ENCODE peak calls at places on chromosomes 1 and 21, in eight cellular contexts. One of them, this sample, is unnamed.
A peak's percentile ranks its signal among the peaks of the same experiment; 100 is the strongest.

GRCh38 chr1:39130297-39130696 is 74.2 kb upstream of the MACF1 start:
- DNase-seq in natural killer cell: no peak
- DNase-seq in Right ventricle myocardium inferior: no peak
- DNase-seq in GM10248: no peak
- DNase-seq in iPS-NIHi11: no peak
- DNase-seq in HT1080: peak; percentile 96
- DNase-seq in activated T-cell treated with anti-CD3 and anti-CD28 coated beads for 1 hour: no peak
- DNase-seq in astrocyte of the spinal cord: peak; percentile 87
- DNase-seq in this sample: no peak

GRCh38 chr1:29939086-29939485 is 702.8 kb downstream of the PTPRU start:
- DNase-seq in HT1080: no peak
- DNase-seq in natural killer cell: no peak
- DNase-seq in iPS-NIHi11: no peak
- DNase-seq in GM10248: no peak
- DNase-seq in activated T-cell treated with anti-CD3 and anti-CD28 coated beads for 1 hour: no peak
- DNase-seq in Right ventricle myocardium inferior: no peak
- DNase-seq in astrocyte of the spinal cord: no peak
- DNase-seq in this sample: no peak

GRCh38 chr21:45788635-45789506 is 145.3 kb downstream of the PCBP3 start:
- DNase-seq in natural killer cell: no peak
- DNase-seq in GM10248: no peak
- DNase-seq in Right ventricle myocardium inferior: no peak
- DNase-seq in astrocyte of the spinal cord: no peak
- DNase-seq in iPS-NIHi11: no peak
- DNase-seq in HT1080: no peak
- DNase-seq in activated T-cell treated with anti-CD3 and anti-CD28 coated beads for 1 hour: no peak
- DNase-seq in this sample: no peak

GRCh38 chr1:117825414-117825813 is 104.0 kb downstream of the GDAP2 start:
- DNase-seq in activated T-cell treated with anti-CD3 and anti-CD28 coated beads for 1 hour: no peak
- DNase-seq in astrocyte of the spinal cord: no peak
- DNase-seq in HT1080: no peak
- DNase-seq in natural killer cell: no peak
- DNase-seq in GM10248: no peak
- DNase-seq in iPS-NIHi11: no peak
- DNase-seq in Right ventricle myocardium inferior: no peak
- DNase-seq in this sample: no peak

GRCh38 chr1:220742520-220742919 is 5.6 kb upstream of the MTARC2 start:
- DNase-seq in iPS-NIHi11: no peak
- DNase-seq in HT1080: no peak
- DNase-seq in GM10248: no peak
- DNase-seq in astrocyte of the spinal cord: no peak
- DNase-seq in Right ventricle myocardium inferior: no peak
- DNase-seq in natural killer cell: no peak
- DNase-seq in activated T-cell treated with anti-CD3 and anti-CD28 coated beads for 1 hour: no peak
- DNase-seq in this sample: no peak

GRCh38 chr1:216812966-216813365 is 89.7 kb upstream of the ESRRG start:
- DNase-seq in iPS-NIHi11: no peak
- DNase-seq in natural killer cell: no peak
- DNase-seq in Right ventricle myocardium inferior: no peak
- DNase-seq in HT1080: peak; percentile 71
- DNase-seq in GM10248: no peak
- DNase-seq in astrocyte of the spinal cord: peak; percentile 7
- DNase-seq in activated T-cell treated with anti-CD3 and anti-CD28 coated beads for 1 hour: no peak
- DNase-seq in this sample: no peak

GRCh38 chr1:44084998-44085675 is 33.5 kb upstream of the KLF17 start:
- DNase-seq in activated T-cell treated with anti-CD3 and anti-CD28 coated beads for 1 hour: no peak
- DNase-seq in GM10248: no peak
- DNase-seq in astrocyte of the spinal cord: peak; percentile 72
- DNase-seq in Right ventricle myocardium inferior: no peak
- DNase-seq in natural killer cell: no peak
- DNase-seq in iPS-NIHi11: no peak
- DNase-seq in HT1080: peak; percentile 92
- DNase-seq in this sample: no peak

GRCh38 chr1:194277927-194278326 is 1091.5 kb upstream of the B3GALT2 start:
- DNase-seq in natural killer cell: no peak
- DNase-seq in HT1080: no peak
- DNase-seq in astrocyte of the spinal cord: no peak
- DNase-seq in GM10248: no peak
- DNase-seq in Right ventricle myocardium inferior: no peak
- DNase-seq in iPS-NIHi11: no peak
- DNase-seq in activated T-cell treated with anti-CD3 and anti-CD28 coated beads for 1 hour: no peak
- DNase-seq in this sample: no peak

GRCh38 chr21:31446206-31446900 is 102.3 kb upstream of the TIAM1 start:
- DNase-seq in GM10248: no peak
- DNase-seq in astrocyte of the spinal cord: no peak
- DNase-seq in Right ventricle myocardium inferior: no peak
- DNase-seq in HT1080: no peak
- DNase-seq in iPS-NIHi11: no peak
- DNase-seq in activated T-cell treated with anti-CD3 and anti-CD28 coated beads for 1 hour: peak; percentile 25
- DNase-seq in natural killer cell: peak; percentile 28
- DNase-seq in this sample: no peak

GRCh38 chr1:44632511-44633072 is 41.7 kb downstream of the TMEM53 start:
- DNase-seq in astrocyte of the spinal cord: no peak
- DNase-seq in natural killer cell: no peak
- DNase-seq in GM10248: no peak
- DNase-seq in HT1080: peak; percentile 21
- DNase-seq in Right ventricle myocardium inferior: no peak
- DNase-seq in iPS-NIHi11: peak; percentile 53
- DNase-seq in activated T-cell treated with anti-CD3 and anti-CD28 coated beads for 1 hour: no peak
- DNase-seq in this sample: no peak

GRCh38 chr1:169511339-169512028 is 25.7 kb upstream of the SLC19A2 start:
- DNase-seq in iPS-NIHi11: no peak
- DNase-seq in natural killer cell: no peak
- DNase-seq in activated T-cell treated with anti-CD3 and anti-CD28 coated beads for 1 hour: no peak
- DNase-seq in HT1080: peak; percentile 67
- DNase-seq in GM10248: no peak
- DNase-seq in astrocyte of the spinal cord: peak; percentile 84
- DNase-seq in Right ventricle myocardium inferior: no peak
- DNase-seq in this sample: no peak

GRCh38 chr1:32892368-32893197 is 6.3 kb downstream of the HPCA start:
- DNase-seq in Right ventricle myocardium inferior: no peak
- DNase-seq in activated T-cell treated with anti-CD3 and anti-CD28 coated beads for 1 hour: no peak
- DNase-seq in astrocyte of the spinal cord: no peak
- DNase-seq in HT1080: no peak
- DNase-seq in natural killer cell: peak; percentile 45
- DNase-seq in GM10248: peak; percentile 63
- DNase-seq in iPS-NIHi11: peak; percentile 95
- DNase-seq in this sample: no peak

GRCh38 chr1:107637101-107637500 is 327.9 kb downstream of the VAV3 start:
- DNase-seq in HT1080: peak; percentile 65
- DNase-seq in Right ventricle myocardium inferior: no peak
- DNase-seq in astrocyte of the spinal cord: no peak
- DNase-seq in natural killer cell: no peak
- DNase-seq in GM10248: no peak
- DNase-seq in iPS-NIHi11: no peak
- DNase-seq in activated T-cell treated with anti-CD3 and anti-CD28 coated beads for 1 hour: no peak
- DNase-seq in this sample: no peak

GRCh38 chr1:231021540-231022031 is 18.5 kb downstream of the FAM89A start:
- DNase-seq in activated T-cell treated with anti-CD3 and anti-CD28 coated beads for 1 hour: no peak
- DNase-seq in natural killer cell: no peak
- DNase-seq in GM10248: no peak
- DNase-seq in HT1080: peak; percentile 24
- DNase-seq in Right ventricle myocardium inferior: no peak
- DNase-seq in astrocyte of the spinal cord: peak; percentile 23
- DNase-seq in iPS-NIHi11: no peak
- DNase-seq in this sample: peak; percentile 53

GRCh38 chr1:245085508-245086095 is 69.2 kb upstream of the KIF26B start:
- DNase-seq in iPS-NIHi11: no peak
- DNase-seq in GM10248: peak; percentile 34
- DNase-seq in astrocyte of the spinal cord: peak; percentile 95
- DNase-seq in HT1080: peak; percentile 96
- DNase-seq in activated T-cell treated with anti-CD3 and anti-CD28 coated beads for 1 hour: no peak
- DNase-seq in natural killer cell: no peak
- DNase-seq in Right ventricle myocardium inferior: no peak
- DNase-seq in this sample: no peak

GRCh38 chr1:31483012-31483946 is 70.3 kb downstream of the SERINC2 start:
- DNase-seq in activated T-cell treated with anti-CD3 and anti-CD28 coated beads for 1 hour: no peak
- DNase-seq in Right ventricle myocardium inferior: no peak
- DNase-seq in HT1080: peak; percentile 46
- DNase-seq in GM10248: peak; percentile 59
- DNase-seq in astrocyte of the spinal cord: peak; percentile 53
- DNase-seq in natural killer cell: no peak
- DNase-seq in iPS-NIHi11: no peak
- DNase-seq in this sample: no peak

GRCh38 chr1:84996846-84997666 is at the start of gene MCOLN2:
- DNase-seq in iPS-NIHi11: peak; percentile 84
- DNase-seq in HT1080: peak; percentile 36
- DNase-seq in GM10248: peak; percentile 88
- DNase-seq in natural killer cell: no peak
- DNase-seq in astrocyte of the spinal cord: no peak
- DNase-seq in Right ventricle myocardium inferior: peak; percentile 67
- DNase-seq in activated T-cell treated with anti-CD3 and anti-CD28 coated beads for 1 hour: peak; percentile 28
- DNase-seq in this sample: no peak

GRCh38 chr1:191371626-191372025 is 786.6 kb upstream of the RGS18 start:
- DNase-seq in Right ventricle myocardium inferior: no peak
- DNase-seq in GM10248: no peak
- DNase-seq in natural killer cell: no peak
- DNase-seq in astrocyte of the spinal cord: peak; percentile 16
- DNase-seq in HT1080: no peak
- DNase-seq in activated T-cell treated with anti-CD3 and anti-CD28 coated beads for 1 hour: no peak
- DNase-seq in iPS-NIHi11: no peak
- DNase-seq in this sample: no peak

GRCh38 chr1:17564458-17565393 is 25.2 kb downstream of the ARHGEF10L start:
- DNase-seq in GM10248: no peak
- DNase-seq in iPS-NIHi11: no peak
- DNase-seq in Right ventricle myocardium inferior: peak; percentile 55
- DNase-seq in natural killer cell: no peak
- DNase-seq in astrocyte of the spinal cord: peak; percentile 26
- DNase-seq in HT1080: no peak
- DNase-seq in activated T-cell treated with anti-CD3 and anti-CD28 coated beads for 1 hour: no peak
- DNase-seq in this sample: no peak

GRCh38 chr21:16954787-16955186 is 558.1 kb upstream of the CXADR start:
- DNase-seq in GM10248: no peak
- DNase-seq in HT1080: no peak
- DNase-seq in natural killer cell: no peak
- DNase-seq in activated T-cell treated with anti-CD3 and anti-CD28 coated beads for 1 hour: no peak
- DNase-seq in iPS-NIHi11: no peak
- DNase-seq in Right ventricle myocardium inferior: no peak
- DNase-seq in astrocyte of the spinal cord: no peak
- DNase-seq in this sample: no peak

GRCh38 chr21:25589905-25590304 is 17.4 kb downstream of the MRPL39 start:
- DNase-seq in iPS-NIHi11: no peak
- DNase-seq in HT1080: no peak
- DNase-seq in activated T-cell treated with anti-CD3 and anti-CD28 coated beads for 1 hour: no peak
- DNase-seq in astrocyte of the spinal cord: no peak
- DNase-seq in Right ventricle myocardium inferior: no peak
- DNase-seq in GM10248: no peak
- DNase-seq in natural killer cell: no peak
- DNase-seq in this sample: no peak

GRCh38 chr1:27603320-27603961 is 503 bp downstream of the AHDC1 start:
- DNase-seq in iPS-NIHi11: no peak
- DNase-seq in natural killer cell: peak; percentile 42
- DNase-seq in GM10248: peak; percentile 62
- DNase-seq in astrocyte of the spinal cord: no peak
- DNase-seq in activated T-cell treated with anti-CD3 and anti-CD28 coated beads for 1 hour: no peak
- DNase-seq in HT1080: no peak
- DNase-seq in Right ventricle myocardium inferior: peak; percentile 81
- DNase-seq in this sample: no peak

This sample was measured in lower leg skin.